ENCODE peak calls at places on chromosomes 13 and 19, in five cellular contexts. T, N, Y, P and W are unnamed samples.

GRCh38 chr19:9885077-9885552 is 50.0 kb downstream of the PIN1 start:
- DNase-seq in T (no peak), N (no peak), Y (peak), P (peak), W (no peak)

GRCh38 chr13:98517576-98518310 is 59.2 kb downstream of the STK24 start:
- DNase-seq in T (peak), N (no peak), Y (no peak), P (no peak), W (no peak)

GRCh38 chr13:104586010-104586746 is 1520.0 kb upstream of the SLC10A2 start:
- DNase-seq in T (no peak), N (no peak), Y (peak), P (peak), W (no peak)

GRCh38 chr13:50672025-50672424 is 171.5 kb downstream of the DLEU7 start:
- DNase-seq in T (no peak), N (no peak), Y (no peak), P (no peak), W (no peak)

GRCh38 chr19:42401365-42402303 is 11.5 kb upstream of the CNFN start:
- DNase-seq in T (peak), N (peak), Y (peak), P (peak), W (peak)

GRCh38 chr13:98332691-98333090 is 155.6 kb upstream of the RNF113B start:
- DNase-seq in T (no peak), N (no peak), Y (no peak), P (no peak), W (no peak)

GRCh38 chr19:5926641-5927438 is 12.8 kb downstream of the CAPS start:
- DNase-seq in T (no peak), N (no peak), Y (no peak), P (no peak), W (no peak)

GRCh38 chr19:48659768-48660167 is 13.0 kb downstream of the NTN5 start:
- DNase-seq in T (no peak), N (no peak), Y (no peak), P (no peak), W (no peak)

GRCh38 chr19:38252935-38253691 is 3.1 kb downstream of the PPP1R14A start:
- DNase-seq in T (no peak), N (no peak), Y (no peak), P (no peak), W (no peak)

GRCh38 chr19:51803965-51804364 is 9.0 kb downstream of the FPR3 start:
- DNase-seq in T (no peak), N (no peak), Y (no peak), P (no peak), W (no peak)

GRCh38 chr19:53076984-53077383 is 26.2 kb downstream of the ZNF160 start:
- DNase-seq in T (no peak), N (no peak), Y (peak), P (peak), W (peak)

GRCh38 chr13:45500492-45501174 is 35.9 kb downstream of the COG3 start:
- DNase-seq in T (no peak), N (no peak), Y (no peak), P (peak), W (no peak)

GRCh38 chr13:43159007-43159406 is 135.6 kb downstream of the DNAJC15 start:
- DNase-seq in T (no peak), N (no peak), Y (no peak), P (peak), W (no peak)

GRCh38 chr13:100734194-100734720 is 59.7 kb upstream of the TMTC4 start:
- DNase-seq in T (no peak), N (no peak), Y (no peak), P (no peak), W (no peak)

GRCh38 chr13:49890376-49890775 is 45.8 kb downstream of the SPRYD7 start:
- DNase-seq in T (no peak), N (no peak), Y (no peak), P (no peak), W (no peak)

GRCh38 chr19:9565900-9566705 is 18.2 kb downstream of the ZNF121 start:
- DNase-seq in T (no peak), N (no peak), Y (no peak), P (peak), W (no peak)

GRCh38 chr19:7533281-7533819 is 2.2 kb upstream of the PNPLA6 start:
- DNase-seq in T (no peak), N (no peak), Y (peak), P (peak), W (no peak)

GRCh38 chr13:48750588-48751383 is 97.1 kb downstream of the CYSLTR2 start:
- DNase-seq in T (no peak), N (no peak), Y (no peak), P (peak), W (no peak)

GRCh38 chr19:1267441-1268391 is 1.4 kb upstream of the CIRBP start:
- DNase-seq in T (no peak), N (no peak), Y (no peak), P (peak), W (no peak)

GRCh38 chr19:55516878-55517620 is 19.9 kb downstream of the SBK2 start:
- DNase-seq in T (peak), N (peak), Y (peak), P (peak), W (peak)

GRCh38 chr13:81686877-81687276 is 1346.0 kb upstream of the SPRY2 start:
- DNase-seq in T (no peak), N (no peak), Y (no peak), P (peak), W (no peak)

GRCh38 chr13:113357529-113357928 is 6.4 kb downstream of the GRTP1 start:
- DNase-seq in T (no peak), N (no peak), Y (no peak), P (peak), W (no peak)

GRCh38 chr13:109026266-109026665 is 396.9 kb downstream of the MYO16 start:
- DNase-seq in T (no peak), N (no peak), Y (no peak), P (no peak), W (no peak)

GRCh38 chr13:114148521-114148855 is 16.1 kb upstream of the RASA3 start:
- DNase-seq in T (peak), N (peak), Y (peak), P (no peak), W (no peak)

GRCh38 chr13:37621811-37622361 is 23.3 kb upstream of the POSTN start:
- DNase-seq in T (no peak), N (no peak), Y (no peak), P (peak), W (no peak)

GRCh38 chr13:95660981-95661581 is 15.9 kb upstream of the DNAJC3 start:
- DNase-seq in T (no peak), N (no peak), Y (peak), P (peak), W (no peak)

GRCh38 chr13:60121288-60121687 is 42.4 kb downstream of the DIAPH3 start:
- DNase-seq in T (no peak), N (no peak), Y (no peak), P (no peak), W (no peak)

GRCh38 chr19:12837225-12837624 is 1.1 kb upstream of the MAST1 start:
- DNase-seq in T (no peak), N (no peak), Y (no peak), P (no peak), W (no peak)

GRCh38 chr19:48543121-48543710 is 8.8 kb upstream of the SULT2B1 start:
- DNase-seq in T (no peak), N (no peak), Y (peak), P (peak), W (no peak)

GRCh38 chr19:12788682-12789097 is 2.6 kb upstream of the JUNB start:
- DNase-seq in T (peak), N (no peak), Y (peak), P (no peak), W (no peak)

GRCh38 chr13:108943842-108944241 is 314.4 kb downstream of the MYO16 start:
- DNase-seq in T (no peak), N (no peak), Y (no peak), P (no peak), W (no peak)

GRCh38 chr19:40365613-40366401 is 17.3 kb downstream of the PLD3 start:
- DNase-seq in T (peak), N (no peak), Y (peak), P (peak), W (peak)

GRCh38 chr13:66343224-66343828 is 886.8 kb downstream of the PCDH9 start:
- DNase-seq in T (no peak), N (no peak), Y (no peak), P (no peak), W (no peak)

GRCh38 chr13:39676315-39676876 is 20.9 kb downstream of the COG6 start:
- DNase-seq in T (peak), N (peak), Y (peak), P (peak), W (no peak)

GRCh38 chr13:28753208-28753892 is 34.6 kb upstream of the SLC46A3 start:
- DNase-seq in T (no peak), N (no peak), Y (peak), P (peak), W (no peak)

GRCh38 chr13:40667622-40667978 is 1.2 kb upstream of the FOXO1 start:
- DNase-seq in T (no peak), N (no peak), Y (peak), P (no peak), W (no peak)

GRCh38 chr19:50639121-50640112 is at the start of gene SYT3:
- DNase-seq in T (peak), N (no peak), Y (peak), P (peak), W (peak)

GRCh38 chr19:13169769-13170168 is 19.6 kb downstream of the IER2 start:
- DNase-seq in T (no peak), N (no peak), Y (peak), P (peak), W (no peak)

DNA sequence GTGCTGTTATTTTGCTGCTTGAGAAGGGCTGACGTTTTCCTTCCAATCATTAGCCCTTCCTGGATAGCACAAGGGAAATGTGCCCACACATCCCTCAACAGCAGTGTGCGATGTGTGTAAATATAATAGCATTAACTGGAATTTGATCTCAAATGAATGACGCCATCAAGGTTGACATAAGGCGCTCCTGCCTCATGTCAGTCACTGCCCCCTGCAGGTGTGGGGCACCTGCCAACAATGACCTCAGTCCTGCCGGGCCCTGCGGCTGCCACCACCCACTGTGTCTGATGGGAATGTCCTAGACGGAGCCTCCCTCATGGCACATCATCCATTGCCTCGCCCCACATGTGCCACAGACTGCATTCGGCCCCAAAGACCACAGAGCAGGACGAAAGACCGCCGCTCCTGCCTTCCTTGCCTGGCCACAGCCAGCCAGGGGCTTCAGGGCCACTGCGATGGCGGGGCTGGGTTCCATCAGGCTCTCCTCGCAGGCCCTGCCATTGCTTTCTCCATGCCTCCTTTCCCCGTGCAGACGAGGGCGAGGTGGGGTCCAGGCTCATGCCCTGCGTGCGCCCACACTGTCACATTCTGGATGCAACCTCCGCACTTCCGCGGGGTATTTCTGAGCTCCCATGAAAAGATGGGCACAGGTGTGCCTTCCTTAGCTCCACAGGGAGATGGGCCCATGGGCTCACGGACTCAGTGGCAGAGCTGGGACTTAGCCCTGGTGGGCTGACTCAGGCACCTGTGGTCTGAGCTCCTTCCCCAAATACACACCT is 146.7 kb downstream of the SOX1 start:
- DNase-seq in T (no peak), N (no peak), Y (peak), P (no peak), W (no peak)
- TF ChIP-seq CTCF in T (no peak), N (no peak), Y (peak), P (no peak), W (no peak)

DNA sequence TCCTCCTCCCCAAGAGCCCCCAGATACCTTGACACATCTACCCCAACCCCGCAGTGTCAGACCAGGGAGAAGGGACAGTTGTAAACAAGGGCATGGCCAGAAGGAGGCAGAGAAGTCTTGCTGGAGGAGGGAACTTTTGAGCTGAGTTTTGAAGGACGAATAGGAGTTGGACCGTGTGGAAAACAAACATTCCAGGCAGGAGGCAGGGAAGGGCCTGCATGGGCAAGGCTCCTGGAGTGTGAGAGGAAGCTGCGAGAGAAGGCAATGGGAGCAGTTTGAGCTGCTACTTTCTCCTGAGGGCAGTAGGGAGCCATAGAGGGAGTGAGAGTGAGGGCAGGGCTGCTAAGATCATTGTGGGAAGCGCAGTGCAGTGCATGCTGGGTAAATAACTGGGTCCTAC is 23.3 kb downstream of the IL12RB1 start:
- DNase-seq in T (peak), N (no peak), Y (no peak), P (no peak), W (peak)
- TF ChIP-seq CTCF in T (no peak), N (no peak), Y (no peak), P (no peak), W (peak)

DNA sequence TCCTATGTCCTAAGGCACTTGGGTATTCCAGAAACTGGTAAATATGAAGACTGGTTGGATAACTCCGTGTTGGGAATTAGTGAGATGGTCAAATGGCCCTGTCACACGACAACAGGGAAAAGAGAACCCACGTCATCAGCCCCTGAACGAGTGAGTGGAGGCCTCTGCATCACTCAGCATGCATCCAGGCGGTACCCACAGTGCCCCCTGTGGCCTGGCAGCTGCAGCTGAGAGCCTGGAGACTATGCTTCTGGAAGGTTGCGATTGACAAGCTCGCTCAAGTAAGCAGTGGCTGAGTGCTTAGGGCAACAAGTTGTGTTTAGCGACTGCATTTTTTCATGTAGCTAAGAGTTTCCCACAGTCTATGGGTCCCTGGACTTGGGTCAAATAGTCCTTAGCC is 55.9 kb downstream of the COL4A2 start:
- DNase-seq in T (no peak), N (no peak), Y (no peak), P (no peak), W (no peak)
- TF ChIP-seq CTCF in T (no peak), N (no peak), Y (no peak), P (no peak), W (no peak)

DNA sequence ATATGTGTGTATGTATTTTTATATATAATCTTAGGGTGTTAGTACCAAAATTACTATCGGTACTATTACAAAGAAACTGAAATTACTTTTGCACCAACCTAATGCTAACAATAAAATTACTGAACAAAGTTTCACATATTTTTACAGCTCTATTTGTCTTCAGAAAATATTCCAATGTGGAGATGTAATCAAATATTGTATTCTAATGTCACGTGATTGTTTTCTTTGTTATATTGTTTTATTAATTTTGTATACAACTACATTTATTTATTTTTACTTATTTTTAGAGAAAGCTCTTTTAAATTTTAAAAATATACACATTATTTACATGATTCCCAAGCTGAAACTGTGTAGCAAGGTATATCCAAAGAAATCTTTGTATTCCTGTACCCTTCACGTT is 227.1 kb upstream of the KLF12 start:
- DNase-seq in T (no peak), N (no peak), Y (no peak), P (no peak), W (no peak)
- TF ChIP-seq CTCF in T (no peak), N (no peak), Y (no peak), P (no peak), W (no peak)

DNA sequence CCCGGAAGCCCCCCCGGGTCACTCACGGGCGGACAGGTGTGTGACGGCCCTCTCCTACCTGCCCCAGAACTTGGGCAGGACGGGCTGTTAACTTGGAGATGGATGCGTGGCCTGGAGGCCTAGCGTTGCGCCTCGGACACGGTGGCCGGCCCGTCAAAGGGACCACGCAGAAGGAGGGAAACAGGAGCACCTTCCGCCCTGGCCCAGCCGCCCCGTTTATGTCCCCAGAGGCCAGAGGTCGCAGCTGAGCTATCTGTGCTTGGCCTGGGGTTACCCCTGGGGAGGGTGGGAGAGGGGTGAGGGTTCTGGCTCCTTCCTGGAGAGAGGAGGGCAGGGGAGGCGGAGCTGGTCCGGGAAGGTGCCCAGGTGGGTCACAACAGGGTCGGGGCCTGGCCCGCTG is 35.6 kb downstream of the GADD45B start:
- DNase-seq in T (no peak), N (no peak), Y (no peak), P (no peak), W (no peak)
- TF ChIP-seq CTCF in T (no peak), N (no peak), Y (no peak), P (no peak), W (no peak)

DNA sequence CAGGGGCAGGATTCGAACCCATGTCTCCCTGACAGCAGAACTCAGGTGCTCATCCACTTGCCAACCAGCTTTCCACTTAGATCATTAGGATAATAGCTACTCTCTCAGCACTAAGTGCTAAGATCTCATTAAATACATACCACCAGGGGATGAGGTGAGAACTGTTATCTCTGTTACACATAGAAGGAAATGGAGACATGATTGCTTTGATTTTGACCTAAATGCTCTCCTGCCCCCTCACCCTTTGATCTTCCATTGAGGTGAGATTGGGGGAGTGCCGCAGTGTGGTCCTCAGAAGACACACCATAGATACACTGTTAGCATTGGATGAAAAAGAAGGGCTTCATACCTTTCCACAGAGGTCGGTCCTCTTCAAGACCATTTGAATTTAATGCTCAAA is 38.9 kb upstream of the NPAS1 start:
- DNase-seq in T (no peak), N (no peak), Y (no peak), P (no peak), W (no peak)
- TF ChIP-seq CTCF in T (no peak), N (no peak), Y (no peak), P (no peak), W (no peak)

GRCh38 chr19:47369923-47370625 is 21.0 kb downstream of the DHX34 start:
- DNase-seq in T (no peak), N (no peak), Y (no peak), P (peak), W (no peak)
- TF ChIP-seq CTCF in T (no peak), N (no peak), Y (no peak), P (no peak), W (no peak)

DNA sequence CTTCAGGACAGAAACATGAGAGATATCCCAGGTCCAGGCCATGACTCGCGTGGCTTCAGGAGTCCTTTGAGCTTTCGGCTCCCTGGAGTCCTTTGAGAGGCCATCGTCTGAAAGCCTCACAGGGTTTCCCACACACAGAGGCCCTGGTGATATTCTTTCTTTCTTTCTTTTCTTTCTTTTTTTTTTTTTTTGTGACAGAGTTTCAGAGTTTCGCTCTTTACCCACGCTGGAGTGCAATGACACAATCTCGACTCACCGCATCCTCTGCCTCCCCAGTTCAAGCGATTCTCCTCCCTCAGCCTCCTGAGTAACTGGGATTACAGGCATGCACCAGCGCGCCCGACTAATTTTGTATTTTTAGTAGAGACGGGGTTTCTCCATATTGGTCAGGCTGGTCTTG is 5.5 kb downstream of the SIN3B start:
- DNase-seq in T (no peak), N (no peak), Y (no peak), P (no peak), W (no peak)
- TF ChIP-seq CTCF in T (no peak), N (no peak), Y (no peak), P (no peak), W (no peak)